ENCODE peak calls at places on chromosomes 12 and 14, in six cellular contexts. F is CD4-positive, CD25-positive, alpha-beta regulatory T cell; W is NCI-H1694 treated with DMSO at 0.1 percent for 48 hours; L is GF-D8; C is fibroblast of mammary gland; J is NCI-H1092 treated with DMSO at 0.1 percent for 48 hours. S is an unnamed sample.

GRCh38 chr14:58887931-58888330 is 250.2 kb downstream of the DACT1 start:
- DNase-seq in J (no peak), L (no peak), C (no peak), W (no peak), F (no peak), S (no peak)

GRCh38 chr12:52058631-52059324 is 7.5 kb downstream of the NR4A1 start:
- DNase-seq in J (peak), W (peak), F (no peak), L (no peak), C (no peak), S (peak)

GRCh38 chr14:39434401-39434800 is 2.2 kb upstream of the FBXO33 start:
- DNase-seq in W (no peak), J (no peak), C (no peak), F (no peak), L (no peak), S (no peak)

GRCh38 chr14:54211562-54212308 is 185.1 kb upstream of the CDKN3 start:
- DNase-seq in J (no peak), C (peak), F (no peak), L (no peak), W (no peak), S (no peak)

GRCh38 chr12:12946686-12947355 is 5.1 kb downstream of the GPRC5D start:
- DNase-seq in L (no peak), F (no peak), C (peak), J (no peak), W (no peak), S (no peak)

GRCh38 chr12:101729842-101730241 is 9.4 kb downstream of the SYCP3 start:
- DNase-seq in L (no peak), F (no peak), C (no peak), J (no peak), W (no peak), S (no peak)

GRCh38 chr12:67988600-67988999 is 647 bp upstream of the IFNG-AS1 start:
- DNase-seq in C (no peak), W (no peak), J (no peak), F (no peak), L (no peak), S (no peak)

GRCh38 chr12:124772467-124773170 is 91.0 kb downstream of the SCARB1 start:
- DNase-seq in J (no peak), C (no peak), W (no peak), L (no peak), F (no peak), S (no peak)

GRCh38 chr12:66003951-66004350 is 126.6 kb downstream of the LLPH start:
- DNase-seq in C (no peak), W (no peak), J (no peak), F (no peak), L (no peak), S (no peak)

GRCh38 chr14:36835145-36835544 is 173.5 kb downstream of the PAX9 start:
- DNase-seq in L (peak), J (peak), C (no peak), F (no peak), W (no peak), S (peak)

GRCh38 chr14:33671556-33671955 is 279.3 kb downstream of the EGLN3 start:
- DNase-seq in L (no peak), J (no peak), W (no peak), F (no peak), C (no peak), S (no peak)

GRCh38 chr12:78403136-78403535 is 461.4 kb upstream of the SYT1 start:
- DNase-seq in F (no peak), C (peak), L (no peak), J (no peak), W (no peak), S (no peak)

GRCh38 chr14:65774041-65774440 is 361.5 kb downstream of the FUT8 start:
- DNase-seq in J (no peak), F (no peak), C (no peak), W (no peak), L (no peak), S (no peak)

GRCh38 chr12:93434305-93434704 is 7.4 kb downstream of the UBE2N start:
- DNase-seq in F (no peak), C (peak), J (no peak), W (no peak), L (no peak), S (no peak)

GRCh38 chr14:67653651-67654280 is 20.7 kb downstream of the VTI1B start:
- DNase-seq in J (no peak), F (no peak), C (no peak), W (no peak), L (no peak), S (no peak)

GRCh38 chr14:100900837-100901390 is 2.6 kb downstream of the RTL1 start:
- DNase-seq in C (no peak), W (peak), L (no peak), J (peak), F (no peak), S (no peak)

GRCh38 chr12:120703311-120703942 is 6.8 kb upstream of the UNC119B start:
- DNase-seq in C (no peak), W (no peak), F (no peak), L (no peak), J (no peak), S (no peak)

GRCh38 chr12:127280393-127281275 is 986.3 kb upstream of the TMEM132C start:
- DNase-seq in J (peak), L (no peak), C (peak), F (no peak), W (no peak), S (no peak)

GRCh38 chr12:68538722-68539614 is 71.7 kb upstream of the RAP1B start:
- DNase-seq in L (no peak), W (no peak), J (no peak), F (no peak), C (peak), S (peak)

GRCh38 chr12:81644503-81644902 is 114.6 kb downstream of the PPFIA2 start:
- DNase-seq in J (peak), F (no peak), C (peak), L (peak), W (peak), S (peak)

GRCh38 chr12:57215668-57216013 is 953 bp upstream of the NXPH4 start:
- DNase-seq in L (no peak), C (no peak), F (no peak), W (no peak), J (no peak), S (no peak)

GRCh38 chr12:49622501-49623141 is 740 bp upstream of the PRPF40B start:
- DNase-seq in L (no peak), W (no peak), C (peak), F (peak), J (peak), S (no peak)

GRCh38 chr14:94042433-94043091 is 16.4 kb downstream of the OTUB2 start:
- DNase-seq in C (no peak), F (no peak), L (no peak), W (no peak), J (no peak), S (no peak)

GRCh38 chr12:40752011-40752410 is 59.8 kb downstream of the CNTN1 start:
- DNase-seq in L (no peak), W (no peak), C (no peak), F (no peak), J (no peak), S (no peak)

GRCh38 chr12:42744539-42745156 is 155.1 kb upstream of the PRICKLE1 start:
- DNase-seq in L (no peak), W (no peak), F (no peak), C (peak), J (no peak), S (no peak)

GRCh38 chr12:132147423-132148367 is 3.4 kb downstream of the NOC4L start:
- DNase-seq in J (no peak), C (no peak), F (no peak), W (no peak), L (no peak), S (no peak)

GRCh38 chr12:96034631-96035282 is 630 bp downstream of the LTA4H start:
- DNase-seq in J (no peak), C (peak), F (no peak), L (no peak), W (no peak), S (no peak)

GRCh38 chr12:89470741-89471504 is 53.7 kb downstream of the GALNT4 start:
- DNase-seq in C (peak), L (peak), J (peak), W (peak), F (no peak), S (peak)

GRCh38 chr12:63978519-63978918 is 134.0 kb downstream of the SRGAP1 start:
- DNase-seq in L (no peak), F (no peak), J (no peak), W (no peak), C (peak), S (no peak)

GRCh38 chr14:36675581-36675980 is 13.9 kb downstream of the PAX9 start:
- DNase-seq in L (no peak), C (no peak), F (no peak), W (no peak), J (no peak), S (no peak)

GRCh38 chr12:104340917-104341611 is 37.5 kb downstream of the EID3 start:
- DNase-seq in J (no peak), F (no peak), L (no peak), C (no peak), W (no peak), S (no peak)